ENCODE peak calls at places on chromosome 17, in six cellular contexts. G, T, B, R, D and W are unnamed samples.

GRCh38 chr17:50060951-50061712 is 5.2 kb downstream of the ITGA3 start:
- DNase-seq in T (no peak), B (no peak), R (peak; percentile 91), G (peak; percentile 76), D (no peak), W (no peak)

GRCh38 chr17:40551874-40552768 is 13.2 kb downstream of the CCR7 start:
- DNase-seq in T (no peak), R (peak; percentile 30), B (peak; percentile 37), G (peak; percentile 86), D (no peak), W (no peak)

GRCh38 chr17:11996722-11997146 is 541 bp downstream of the ZNF18 start:
- DNase-seq in G (peak; percentile 32), T (peak; percentile 16), D (peak; percentile 5), B (no peak), R (no peak), W (no peak)

GRCh38 chr17:51946311-51946710 is 212.2 kb downstream of the CA10 start:
- DNase-seq in G (no peak), R (no peak), D (no peak), T (no peak), B (no peak), W (no peak)

GRCh38 chr17:74827800-74828199 is 31.9 kb downstream of the GRIN2C start:
- DNase-seq in B (no peak), G (no peak), D (no peak), T (no peak), R (peak; percentile 41), W (no peak)

GRCh38 chr17:83109793-83110645 is 30.6 kb downstream of the METRNL start:
- DNase-seq in D (peak; percentile 83), R (peak; percentile 93), T (no peak), G (peak; percentile 98), B (no peak), W (no peak)

GRCh38 chr17:4858880-4859260 is 25.7 kb downstream of the MINK1 start:
- DNase-seq in G (peak; percentile 42), T (no peak), B (no peak), R (no peak), D (no peak), W (no peak)

GRCh38 chr17:62703269-62703775 is 75.9 kb downstream of the MRC2 start:
- DNase-seq in D (no peak), B (peak; percentile 30), G (no peak), R (no peak), T (no peak), W (no peak)

GRCh38 chr17:57215317-57215716 is 41.0 kb upstream of the MSI2 start:
- DNase-seq in B (no peak), G (peak; percentile 20), D (no peak), R (no peak), T (no peak), W (no peak)

GRCh38 chr17:19384723-19385391 is 2.1 kb downstream of the MFAP4 start:
- DNase-seq in R (peak; percentile 75), B (no peak), T (no peak), G (peak; percentile 96), D (peak; percentile 94), W (no peak)

GRCh38 chr17:72470338-72471133 is 349.7 kb downstream of the SOX9 start:
- DNase-seq in T (no peak), D (no peak), G (no peak), R (no peak), B (no peak), W (no peak)

GRCh38 chr17:42683407-42684031 is 1.2 kb downstream of the CNTNAP1 start:
- DNase-seq in T (no peak), B (peak; percentile 35), R (no peak), G (no peak), D (no peak), W (peak; percentile 32)

GRCh38 chr17:77285594-77286390 is 145.0 kb downstream of the SEC14L1 start:
- DNase-seq in B (no peak), D (no peak), T (no peak), R (peak; percentile 73), G (peak; percentile 95), W (no peak)

GRCh38 chr17:6110088-6110487 is 39.9 kb downstream of the WSCD1 start:
- DNase-seq in R (no peak), D (no peak), T (no peak), G (no peak), B (peak; percentile 4), W (no peak)

GRCh38 chr17:82246365-82247174 is 17.7 kb downstream of the SLC16A3 start:
- DNase-seq in T (no peak), G (peak; percentile 48), R (no peak), B (no peak), D (no peak), W (no peak)

GRCh38 chr17:2138318-2138717 is 83.4 kb downstream of the HIC1 start:
- DNase-seq in T (peak; percentile 5), G (peak; percentile 11), B (peak; percentile 13), D (no peak), R (no peak), W (peak; percentile 9)

GRCh38 chr17:40251576-40251975 is 32.5 kb downstream of the WIPF2 start:
- DNase-seq in T (no peak), B (no peak), D (peak; percentile 80), G (peak; percentile 88), R (no peak), W (no peak)

GRCh38 chr17:80195671-80196529 is 24.2 kb downstream of the SGSH start:
- DNase-seq in D (no peak), B (peak; percentile 67), G (peak; percentile 15), R (no peak), T (peak; percentile 52), W (peak; percentile 45)

GRCh38 chr17:45035848-45036247 is 15.6 kb downstream of the DCAKD start:
- DNase-seq in T (no peak), D (no peak), R (no peak), B (no peak), G (no peak), W (no peak)

GRCh38 chr17:35871415-35871814 is 2.7 kb upstream of the HEATR9 start:
- DNase-seq in G (no peak), D (no peak), T (no peak), R (no peak), B (no peak), W (peak; percentile 14)

GRCh38 chr17:72720494-72720825 is 372.0 kb downstream of the SLC39A11 start:
- DNase-seq in T (no peak), G (no peak), R (no peak), B (no peak), D (no peak), W (no peak)

GRCh38 chr17:81866440-81867122 is 4.6 kb downstream of the ARHGDIA start:
- DNase-seq in D (no peak), B (no peak), R (no peak), T (no peak), G (peak; percentile 29), W (no peak)

GRCh38 chr17:49913226-49914095 is 55.5 kb upstream of the DLX4 start:
- DNase-seq in R (no peak), D (peak; percentile 20), T (no peak), B (no peak), G (peak; percentile 12), W (no peak)

GRCh38 chr17:77174928-77175720 is 34.4 kb downstream of the SEC14L1 start:
- DNase-seq in T (no peak), D (no peak), R (no peak), B (no peak), G (peak; percentile 68), W (no peak)

GRCh38 chr17:51064061-51064735 is 56.5 kb downstream of the SPAG9 start:
- DNase-seq in D (no peak), G (no peak), B (no peak), R (no peak), T (no peak), W (no peak)

GRCh38 chr17:69466905-69467630 is 52.6 kb downstream of the MAP2K6 start:
- DNase-seq in D (peak; percentile 49), G (peak; percentile 47), T (no peak), R (no peak), B (no peak), W (no peak)

GRCh38 chr17:50149425-50150353 is 788 bp downstream of the PPP1R9B start:
- DNase-seq in B (peak; percentile 62), G (peak; percentile 54), R (peak; percentile 60), D (no peak), T (peak; percentile 44), W (peak; percentile 69)